ENCODE peak calls at places on chromosomes 3 and 15, in four cellular contexts. V is astrocyte, B is right cardiac atrium, P is sigmoid colon. U is an unnamed sample.
A peak's percentile ranks its signal among the peaks of the same experiment; 100 is the strongest.

GRCh38 chr3:126320517-126321293 is 36.5 kb downstream of the KLF15 start:
- DNase-seq in V (no peak), B (no peak), P (no peak), U (no peak)

GRCh38 chr3:114428173-114428606 is 134.4 kb downstream of the TIGIT start:
- DNase-seq in V (no peak), B (no peak), P (no peak), U (no peak)

GRCh38 chr15:40931300-40932142 is 2.4 kb downstream of the DLL4 start:
- DNase-seq in V (no peak), B (no peak), P (no peak), U (no peak)

GRCh38 chr3:112640864-112641751 is at the start of gene CCDC80:
- DNase-seq in V (peak; percentile 96), B (no peak), P (peak; percentile 71), U (no peak)

GRCh38 chr3:142963266-142964149 is at the start of gene PAQR9:
- DNase-seq in V (peak; percentile 14), B (peak; percentile 71), P (no peak), U (no peak)

GRCh38 chr15:26682765-26683164 is 90.1 kb downstream of the GABRB3 start:
- DNase-seq in V (no peak), B (no peak), P (no peak), U (no peak)

GRCh38 chr15:81760686-81761085 is 285.1 kb downstream of the MEX3B start:
- DNase-seq in V (no peak), B (no peak), P (no peak), U (no peak)

GRCh38 chr15:49627407-49627877 is 6.6 kb downstream of the DTWD1 start:
- DNase-seq in V (peak; percentile 95), B (no peak), P (no peak), U (no peak)

GRCh38 chr3:40309925-40310635 is 573 bp downstream of the EIF1B start:
- DNase-seq in V (peak; percentile 47), B (peak; percentile 79), P (peak; percentile 76), U (peak; percentile 38)

GRCh38 chr15:64938192-64938591 is 26.5 kb downstream of the ANKDD1A start:
- DNase-seq in V (peak; percentile 68), B (no peak), P (no peak), U (no peak)

GRCh38 chr3:111715911-111716523 is 120.9 kb upstream of the ZBED2 start:
- DNase-seq in V (no peak), B (peak; percentile 80), P (no peak), U (peak; percentile 78)

GRCh38 chr3:97872209-97873042 is 50.6 kb downstream of the CRYBG3 start:
- DNase-seq in V (peak; percentile 97), B (no peak), P (no peak), U (no peak)

GRCh38 chr15:69046781-69047180 is 32.3 kb downstream of the NOX5 start:
- DNase-seq in V (no peak), B (no peak), P (no peak), U (no peak)

GRCh38 chr3:120350431-120350941 is 1.3 kb upstream of the LRRC58 start:
- DNase-seq in V (peak; percentile 67), B (peak; percentile 73), P (peak; percentile 67), U (no peak)

GRCh38 chr3:138078901-138079344 is 36.5 kb downstream of the DZIP1L start:
- DNase-seq in V (peak; percentile 96), B (no peak), P (no peak), U (no peak)

GRCh38 chr15:29880886-29881285 is 58.6 kb upstream of the TJP1 start:
- DNase-seq in V (no peak), B (no peak), P (no peak), U (no peak)

GRCh38 chr3:49531218-49531617 is 23.1 kb upstream of the BSN start:
- DNase-seq in V (no peak), B (no peak), P (no peak), U (no peak)

GRCh38 chr3:71581981-71582611 is 1.4 kb downstream of the FOXP1 start:
- DNase-seq in V (peak; percentile 55), B (peak; percentile 86), P (peak; percentile 76), U (peak; percentile 43)

GRCh38 chr15:99476413-99477222 is 89.2 kb upstream of the MEF2A start:
- DNase-seq in V (peak; percentile 99), B (peak; percentile 76), P (peak; percentile 89), U (no peak)

GRCh38 chr3:108054935-108055334 is 35.9 kb downstream of the CD47 start:
- DNase-seq in V (no peak), B (no peak), P (no peak), U (no peak)

GRCh38 chr3:108060331-108060730 is 30.5 kb downstream of the CD47 start:
- DNase-seq in V (peak; percentile 7), B (no peak), P (no peak), U (no peak)

GRCh38 chr3:108053025-108053424 is 37.8 kb downstream of the CD47 start:
- DNase-seq in V (no peak), B (peak; percentile 58), P (no peak), U (no peak)

GRCh38 chr3:108051005-108051404 is 39.8 kb downstream of the CD47 start:
- DNase-seq in V (peak; percentile 8), B (no peak), P (no peak), U (no peak)

GRCh38 chr3:108055931-108056330 is 34.9 kb downstream of the CD47 start:
- DNase-seq in V (no peak), B (no peak), P (no peak), U (no peak)
- H3K4me1 ChIP-seq in V (peaks cover 2% of the 10 kb centered on the region), B (peaks cover 1% of the 10 kb centered on the region), P (no peaks in the 10 kb centered on the region), U (no peaks in the 10 kb centered on the region)

GRCh38 chr15:96701876-96702275 is 371.4 kb downstream of the NR2F2 start:
- DNase-seq in V (no peak), B (no peak), P (no peak), U (no peak)

GRCh38 chr15:96703087-96703486 is 372.6 kb downstream of the NR2F2 start:
- DNase-seq in V (no peak), B (no peak), P (no peak), U (no peak)

GRCh38 chr15:96701443-96701842 is 370.9 kb downstream of the NR2F2 start:
- DNase-seq in V (no peak), B (no peak), P (no peak), U (no peak)

GRCh38 chr15:96699871-96700401 is 369.4 kb downstream of the NR2F2 start:
- DNase-seq in V (no peak), B (no peak), P (no peak), U (no peak)

DNA sequence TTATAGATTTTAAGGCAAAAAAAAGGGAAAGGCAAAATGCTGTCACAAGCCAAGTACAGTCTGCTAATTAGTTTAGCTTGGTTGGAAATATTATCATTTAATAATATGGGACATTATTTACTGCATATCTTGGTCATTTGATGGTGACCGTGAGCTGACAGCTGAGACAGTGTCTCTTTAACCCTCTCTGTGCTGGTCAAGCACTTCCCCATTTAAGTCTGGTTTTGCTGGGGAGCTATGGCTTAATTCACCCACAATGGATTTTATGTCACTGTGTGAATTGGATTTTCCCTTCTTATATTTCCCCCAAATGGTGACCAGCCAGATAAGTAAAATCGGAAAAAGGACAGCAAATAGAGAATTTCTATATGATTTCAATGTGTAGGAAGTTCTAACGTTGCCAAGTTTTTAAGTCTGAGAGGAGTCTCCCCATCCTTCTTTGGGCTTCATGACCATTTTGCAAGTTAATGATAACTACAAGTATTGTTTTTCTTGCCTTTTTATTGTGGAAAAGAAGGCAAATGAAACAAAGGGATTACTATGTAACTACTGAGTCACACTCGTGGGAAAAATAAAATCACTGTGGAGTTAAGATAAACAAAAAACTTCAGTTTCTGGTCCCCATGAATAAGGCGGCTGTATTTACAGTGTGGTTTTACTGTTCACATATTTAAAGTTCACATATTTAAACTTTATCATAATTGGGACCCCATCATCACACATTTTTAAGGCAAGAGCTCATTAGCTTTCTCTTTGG is 373.5 kb downstream of the NR2F2 start:
- DNase-seq in V (peak; percentile 2), B (no peak), P (no peak), U (no peak)
- H3K4me3 ChIP-seq in V (no peak overlapping the region), B (no peak overlapping the region), P (no peak overlapping the region), U (no peak overlapping the region)

GRCh38 chr3:46965151-46965550 is 11.4 kb downstream of the CCDC12 start:
- DNase-seq in V (no peak), B (peak; percentile 30), P (no peak), U (no peak)
- H3K4me1 ChIP-seq in V (peaks cover 5% of the 10 kb centered on the region), B (peaks cover 36% of the 10 kb centered on the region), P (no peaks in the 10 kb centered on the region), U (peaks cover 11% of the 10 kb centered on the region)

GRCh38 chr3:182713743-182714517 is 79.4 kb upstream of the ATP11B start:
- DNase-seq in V (peak; percentile 45), B (no peak), P (no peak), U (peak; percentile 91)

GRCh38 chr3:182717216-182717615 is 76.1 kb upstream of the ATP11B start:
- DNase-seq in V (no peak), B (no peak), P (no peak), U (peak; percentile 41)

GRCh38 chr3:182711853-182712252 is 81.5 kb upstream of the ATP11B start:
- DNase-seq in V (no peak), B (no peak), P (no peak), U (no peak)

GRCh38 chr3:182715006-182715405 is 78.3 kb upstream of the ATP11B start:
- DNase-seq in V (no peak), B (no peak), P (no peak), U (peak; percentile 34)

DNA sequence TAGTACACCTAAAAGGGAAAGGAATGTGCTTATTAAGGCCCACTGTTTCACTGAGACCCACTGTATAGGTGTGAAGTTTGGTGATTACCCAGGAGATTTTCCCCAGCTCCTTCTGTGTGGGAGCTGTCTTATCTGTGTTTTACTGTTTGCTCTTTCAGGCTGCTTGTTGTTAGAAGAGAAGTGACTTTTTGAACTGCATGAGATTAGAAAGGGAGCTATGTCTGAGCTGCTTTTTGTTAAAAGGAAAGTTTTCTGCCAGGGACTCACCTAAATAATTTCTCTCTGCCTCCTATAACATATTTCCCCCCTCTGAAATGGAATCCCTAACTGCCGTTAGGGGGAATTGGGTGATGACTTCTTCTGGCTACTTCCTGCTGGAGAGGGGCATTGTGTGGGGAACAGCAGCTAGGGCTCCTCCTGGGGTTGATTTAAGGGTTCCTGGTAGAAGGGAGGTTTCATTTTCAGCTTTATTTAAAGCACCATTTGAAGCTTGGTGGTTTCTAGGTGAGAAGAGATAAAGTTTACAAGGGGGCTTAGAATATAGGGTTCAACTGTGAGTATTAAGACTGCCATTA is 77.1 kb upstream of the ATP11B start:
- DNase-seq in V (no peak), B (no peak), P (no peak), U (no peak)
- H3K4me3 ChIP-seq in V (no peak overlapping the region), B (no peak overlapping the region), P (no peak overlapping the region), U (no peak overlapping the region)

DNA sequence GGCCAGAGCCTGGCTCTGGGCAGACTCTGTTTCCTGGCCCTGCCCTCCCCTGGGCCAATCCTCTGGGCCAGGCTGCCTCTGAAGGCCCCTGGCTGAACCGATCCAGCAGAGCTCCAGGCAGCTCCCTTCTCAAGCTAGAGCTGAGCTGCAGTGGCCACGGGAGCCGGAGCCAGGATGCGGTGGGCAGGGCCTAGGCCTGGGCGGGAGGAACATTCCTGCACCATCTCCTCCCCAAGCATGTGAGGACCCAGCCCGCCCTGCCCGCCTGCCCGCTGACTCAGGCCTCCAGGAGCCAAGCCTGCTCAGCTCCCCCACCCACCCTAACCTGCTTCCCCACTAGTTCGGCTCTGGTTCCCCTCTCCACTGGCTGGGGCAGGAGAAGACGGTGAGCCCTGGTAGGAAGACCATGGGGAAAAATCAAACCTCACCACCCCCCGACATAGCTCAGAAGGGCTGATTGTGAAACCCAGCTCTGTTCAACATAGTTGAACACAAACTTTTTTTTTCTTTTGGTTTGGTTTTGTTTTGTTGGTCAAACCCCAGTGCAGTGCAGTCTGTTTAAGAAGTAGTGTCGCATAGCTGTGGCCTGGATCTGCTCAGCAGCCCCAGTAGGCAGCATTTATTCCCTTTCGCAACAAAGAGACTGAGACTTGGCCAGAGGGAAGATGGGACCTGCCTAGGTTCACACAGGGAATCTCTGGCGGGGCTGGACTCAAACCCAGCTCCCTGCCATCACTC is 13.5 kb downstream of the SNX33 start:
- DNase-seq in V (peak; percentile 91), B (peak; percentile 96), P (peak; percentile 97), U (peak; percentile 46)
- H3K4me1 ChIP-seq in V (peaks cover 29% of the 10 kb centered on the region), B (peaks cover 7% of the 10 kb centered on the region), P (no peaks in the 10 kb centered on the region), U (peaks cover under 1% of the 10 kb centered on the region)

GRCh38 chr3:52006017-52006819 is 10.5 kb upstream of the RPL29 start:
- DNase-seq in V (no peak), B (peak; percentile 47), P (no peak), U (no peak)
- H3K4me3 ChIP-seq in V (no peak overlapping the region), B (no peak overlapping the region), P (no peak overlapping the region), U (no peak overlapping the region)